ENCODE peak calls at places on chromosomes 12 and 14, in nine cellular contexts. Q is effector memory CD4-positive, alpha-beta T cell; D is thoracic aorta; K is stomach; C is ovary; R is neuronal stem cell; F is fibroblast of lung; S is transverse colon; X is AG04450. U is an unnamed sample.

GRCh38 chr14:99586761-99587462 is 17.1 kb downstream of the CCDC85C start:
- DNase-seq in Q (no peak), D (no peak), K (no peak), C (no peak), R (no peak), F (no peak), S (no peak), X (no peak), U (no peak)

GRCh38 chr12:49985981-49986380 is 13.2 kb downstream of the AQP6 start:
- DNase-seq in Q (no peak), D (no peak), K (no peak), C (no peak), R (no peak), F (no peak), S (no peak), X (no peak), U (no peak)

GRCh38 chr12:59453461-59453860 is 142.4 kb upstream of the SLC16A7 start:
- DNase-seq in Q (no peak), D (no peak), K (no peak), C (no peak), R (no peak), F (no peak), S (no peak), X (no peak), U (no peak)

GRCh38 chr12:108021129-108021528 is 108.0 kb upstream of the WSCD2 start:
- DNase-seq in Q (no peak), D (no peak), K (no peak), C (no peak), R (no peak), F (no peak), S (no peak), X (no peak), U (no peak)

GRCh38 chr14:96693252-96693820 is 103.8 kb upstream of the VRK1 start:
- DNase-seq in Q (no peak), D (no peak), K (no peak), C (no peak), R (no peak), F (no peak), S (no peak), X (no peak), U (no peak)

GRCh38 chr12:65004270-65004669 is 116.8 kb downstream of the WIF1 start:
- DNase-seq in Q (no peak), D (no peak), K (no peak), C (no peak), R (no peak), F (no peak), S (no peak), X (no peak), U (no peak)

GRCh38 chr14:35155962-35156361 is 33.6 kb downstream of the PRORP start:
- DNase-seq in Q (no peak), D (no peak), K (no peak), C (no peak), R (no peak), F (peak; percentile 11), S (no peak), X (peak; percentile 15), U (no peak)

GRCh38 chr12:25959069-25959961 is 833 bp downstream of the RASSF8 start:
- DNase-seq in Q (no peak), D (peak; percentile 15), K (peak; percentile 27), C (peak; percentile 74), R (no peak), F (peak; percentile 88), S (peak; percentile 31), X (peak; percentile 39), U (peak; percentile 48)

GRCh38 chr14:22448905-22449611 is 140.0 kb downstream of the DAD1 start:
- DNase-seq in Q (no peak), D (no peak), K (no peak), C (no peak), R (no peak), F (peak; percentile 31), S (no peak), X (no peak), U (no peak)
- H3K4me3 ChIP-seq in Q (no peak overlapping the region), D (no peak overlapping the region), K (no peak overlapping the region), C (no peak overlapping the region), R (no peak overlapping the region), F (no peak overlapping the region), S (no peak overlapping the region), X (no peak overlapping the region), U (no peak overlapping the region)

GRCh38 chr12:38118632-38119031 is 197.9 kb upstream of the ALG10B start:
- DNase-seq in Q (no peak), D (no peak), K (no peak), C (no peak), R (no peak), F (no peak), S (no peak), X (no peak), U (no peak)

GRCh38 chr12:38116968-38117367 is 199.6 kb upstream of the ALG10B start:
- DNase-seq in Q (no peak), D (no peak), K (no peak), C (no peak), R (no peak), F (no peak), S (no peak), X (no peak), U (no peak)

GRCh38 chr12:38123566-38124246 is 192.9 kb upstream of the ALG10B start:
- DNase-seq in Q (no peak), D (no peak), K (no peak), C (no peak), R (no peak), F (no peak), S (no peak), X (no peak), U (no peak)

GRCh38 chr12:38124247-38125012 is 192.1 kb upstream of the ALG10B start:
- DNase-seq in Q (no peak), D (no peak), K (peak; percentile 56), C (no peak), R (no peak), F (no peak), S (peak; percentile 10), X (no peak), U (peak; percentile 46)

DNA sequence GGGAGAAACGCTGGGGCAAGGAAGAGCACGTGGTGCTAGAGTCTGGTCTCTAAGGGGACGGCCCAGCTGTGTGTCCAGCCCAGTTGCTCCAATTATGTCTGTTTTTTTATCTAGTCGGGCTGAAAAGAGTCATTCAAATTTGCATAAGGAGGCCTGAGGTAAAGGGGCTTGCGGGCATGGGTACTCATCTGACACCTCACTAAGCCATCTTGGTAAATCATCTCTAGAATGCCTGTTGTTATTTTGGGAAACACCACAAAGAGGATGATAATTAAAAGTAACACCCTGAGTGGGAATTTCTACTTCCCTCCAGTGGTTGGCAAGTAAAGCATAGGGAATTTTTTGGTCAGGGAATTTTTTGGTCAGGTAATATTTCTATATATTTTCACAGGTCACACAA is 196.1 kb upstream of the ALG10B start:
- DNase-seq in Q (no peak), D (no peak), K (no peak), C (no peak), R (no peak), F (no peak), S (no peak), X (no peak), U (no peak)
- H3K9me3 ChIP-seq in Q (no peaks in the 10 kb centered on the region), D (no peaks in the 10 kb centered on the region), K (no peaks in the 10 kb centered on the region), C (peaks cover 3% of the 10 kb centered on the region), R (no peaks in the 10 kb centered on the region), F (no peaks in the 10 kb centered on the region), S (no peaks in the 10 kb centered on the region), X (peaks cover 14% of the 10 kb centered on the region), U (no peaks in the 10 kb centered on the region)

GRCh38 chr12:130775953-130776856 is 60.1 kb upstream of the RIMBP2 start:
- DNase-seq in Q (no peak), D (no peak), K (no peak), C (peak; percentile 68), R (no peak), F (peak; percentile 96), S (peak; percentile 29), X (peak; percentile 72), U (no peak)

GRCh38 chr12:130780325-130780724 is 58.7 kb downstream of the STX2 start:
- DNase-seq in Q (no peak), D (no peak), K (no peak), C (no peak), R (no peak), F (no peak), S (no peak), X (no peak), U (no peak)

GRCh38 chr12:130778776-130779175 is 60.3 kb downstream of the STX2 start:
- DNase-seq in Q (no peak), D (no peak), K (no peak), C (no peak), R (no peak), F (no peak), S (no peak), X (no peak), U (no peak)

GRCh38 chr12:130780880-130781575 is 58.0 kb downstream of the STX2 start:
- DNase-seq in Q (no peak), D (no peak), K (no peak), C (no peak), R (no peak), F (no peak), S (no peak), X (no peak), U (no peak)

GRCh38 chr12:130776857-130777339 is 60.8 kb upstream of the RIMBP2 start:
- DNase-seq in Q (no peak), D (no peak), K (no peak), C (no peak), R (no peak), F (no peak), S (no peak), X (no peak), U (no peak)
- H3K4me3 ChIP-seq in Q (peak overlapping the region; percentile 45), D (peak overlapping the region; percentile 69), K (peak overlapping the region; percentile 26), C (no peak overlapping the region), R (no peak overlapping the region), F (no peak overlapping the region), S (peak overlapping the region; percentile 39), X (peak overlapping the region; percentile 47), U (no peak overlapping the region)

GRCh38 chr14:105885561-105886320 is 359.4 kb downstream of the TMEM121 start:
- DNase-seq in Q (no peak), D (no peak), K (peak; percentile 16), C (peak; percentile 13), R (no peak), F (no peak), S (peak; percentile 4), X (no peak), U (no peak)

GRCh38 chr14:105889666-105890473 is 363.5 kb downstream of the TMEM121 start:
- DNase-seq in Q (no peak), D (no peak), K (no peak), C (peak; percentile 13), R (no peak), F (no peak), S (peak; percentile 4), X (no peak), U (no peak)

GRCh38 chr14:105888784-105889665 is 362.6 kb downstream of the TMEM121 start:
- DNase-seq in Q (no peak), D (no peak), K (no peak), C (no peak), R (no peak), F (no peak), S (peak; percentile 3), X (no peak), U (no peak)

GRCh38 chr14:105890474-105891220 is 364.3 kb downstream of the TMEM121 start:
- DNase-seq in Q (no peak), D (no peak), K (no peak), C (peak; percentile 25), R (no peak), F (no peak), S (peak; percentile 5), X (no peak), U (no peak)

DNA sequence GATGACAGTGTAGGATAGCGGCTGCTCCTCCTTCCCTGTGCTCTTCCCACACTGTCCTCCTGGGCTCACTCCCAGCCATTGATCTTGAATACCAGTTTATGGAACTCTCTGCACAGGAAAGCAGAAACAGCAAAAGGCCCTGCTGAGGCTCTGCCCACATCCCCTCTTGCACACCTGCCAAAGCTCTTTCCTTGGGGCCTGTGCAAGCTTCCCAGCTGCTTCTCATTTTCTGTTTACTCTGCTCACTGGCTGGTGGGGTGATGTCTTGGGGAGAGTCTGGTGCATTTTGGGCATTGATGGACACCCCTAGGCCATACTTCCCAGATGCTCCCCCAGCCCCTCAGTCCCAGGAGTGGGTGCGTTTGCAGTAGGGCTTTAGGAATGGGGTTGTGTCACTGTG is 361.8 kb downstream of the TMEM121 start:
- DNase-seq in Q (no peak), D (no peak), K (no peak), C (no peak), R (no peak), F (no peak), S (no peak), X (no peak), U (no peak)
- H3K9me3 ChIP-seq in Q (no peaks in the 10 kb centered on the region), D (no peaks in the 10 kb centered on the region), K (no peaks in the 10 kb centered on the region), C (no peaks in the 10 kb centered on the region), R (no peaks in the 10 kb centered on the region), F (no peaks in the 10 kb centered on the region), S (no peaks in the 10 kb centered on the region), X (peaks cover 84% of the 10 kb centered on the region), U (no peaks in the 10 kb centered on the region)

U was measured in colonic mucosa.